ENCODE peak calls at places on chromosomes 4 and X, in seven cellular contexts. P is NB4, H is suprapubic skin, J is uterus, L is body of pancreas, M is spleen, Y is breast epithelium. W is an unnamed sample.

GRCh38 chrX:2707334-2707760 is 16.3 kb downstream of the CD99 start:
- DNase-seq in H (peak), L (peak), M (peak), P (peak), Y (peak), J (no peak), W (peak)

GRCh38 chr4:140046573-140046972 is 107.4 kb downstream of the MAML3 start:
- DNase-seq in H (no peak), M (no peak), J (no peak), P (peak), Y (no peak), L (no peak), W (no peak)

GRCh38 chr4:165384608-165385007 is 5.8 kb downstream of the CPE start:
- DNase-seq in J (no peak), P (no peak), L (no peak), M (no peak), Y (no peak), H (no peak), W (no peak)

GRCh38 chr4:12881945-12882589 is 602.1 kb downstream of the RAB28 start:
- DNase-seq in L (no peak), Y (no peak), H (no peak), J (no peak), M (no peak), P (no peak), W (no peak)

GRCh38 chr4:181085584-181085983 is 1157.6 kb upstream of the TENM3 start:
- DNase-seq in Y (no peak), L (no peak), M (no peak), P (no peak), H (no peak), J (no peak), W (no peak)

GRCh38 chrX:103562801-103563200 is 22.5 kb upstream of the TCEAL4 start:
- DNase-seq in J (no peak), M (no peak), P (no peak), H (no peak), Y (no peak), L (no peak), W (no peak)

GRCh38 chr4:96483308-96484030 is 643.6 kb downstream of the PDHA2 start:
- DNase-seq in P (no peak), M (no peak), H (no peak), Y (no peak), L (peak), J (no peak), W (no peak)

GRCh38 chrX:48613502-48614160 is 16.3 kb downstream of the WDR13 start:
- DNase-seq in J (no peak), H (no peak), P (no peak), M (no peak), Y (no peak), L (no peak), W (no peak)

GRCh38 chr4:95204873-95205272 is 343.9 kb downstream of the UNC5C start:
- DNase-seq in H (no peak), J (no peak), L (no peak), P (no peak), Y (no peak), M (no peak), W (no peak)

GRCh38 chrX:77776648-77777047 is 9.4 kb downstream of the ATRX start:
- DNase-seq in H (no peak), P (no peak), L (no peak), Y (no peak), M (no peak), J (no peak), W (no peak)

GRCh38 chr4:172390341-172390740 is 577.1 kb downstream of the GALNTL6 start:
- DNase-seq in Y (no peak), M (no peak), L (no peak), J (no peak), P (no peak), H (no peak), W (no peak)

GRCh38 chrX:126551725-126552312 is 795 bp downstream of the DCAF12L1 start:
- DNase-seq in H (no peak), L (no peak), P (no peak), J (no peak), Y (no peak), M (peak), W (no peak)

GRCh38 chr4:119113033-119113655 is 22.5 kb upstream of the MYOZ2 start:
- DNase-seq in J (no peak), L (no peak), Y (no peak), P (peak), H (no peak), M (no peak), W (peak)

GRCh38 chr4:17817027-17817426 is 6.2 kb downstream of the NCAPG start:
- DNase-seq in H (no peak), L (no peak), P (peak), Y (no peak), J (no peak), M (no peak), W (no peak)

GRCh38 chr4:176360446-176360845 is 40.7 kb downstream of the SPCS3 start:
- DNase-seq in H (no peak), J (no peak), Y (no peak), M (no peak), L (no peak), P (no peak), W (no peak)

GRCh38 chr4:89113415-89113814 is 2.1 kb downstream of the TIGD2 start:
- DNase-seq in H (no peak), J (no peak), P (no peak), M (no peak), L (no peak), Y (no peak), W (no peak)

GRCh38 chrX:46130246-46130645 is 415.0 kb downstream of the ZNF674 start:
- DNase-seq in P (no peak), M (no peak), H (no peak), L (no peak), Y (no peak), J (no peak), W (no peak)

GRCh38 chr4:124322234-124322831 is 390.2 kb downstream of the ANKRD50 start:
- DNase-seq in P (peak), J (no peak), H (no peak), M (no peak), L (no peak), Y (no peak), W (no peak)

GRCh38 chrX:39150210-39150609 is 349.0 kb downstream of the MID1IP1 start:
- DNase-seq in Y (no peak), J (no peak), H (no peak), M (no peak), L (no peak), P (no peak), W (no peak)

GRCh38 chr4:24203896-24204295 is 314.0 kb upstream of the PPARGC1A start:
- DNase-seq in L (no peak), J (no peak), P (no peak), M (no peak), H (no peak), Y (no peak), W (no peak)

GRCh38 chr4:61514991-61515390 is 314.9 kb downstream of the ADGRL3 start:
- DNase-seq in P (no peak), H (no peak), L (no peak), J (no peak), M (no peak), Y (no peak), W (no peak)

GRCh38 chr4:71816676-71817303 is 32.9 kb upstream of the GC start:
- DNase-seq in Y (no peak), P (no peak), H (no peak), J (no peak), M (no peak), L (no peak), W (no peak)

GRCh38 chr4:107719211-107719926 is 665 bp downstream of the PAPSS1 start:
- DNase-seq in L (no peak), J (no peak), M (no peak), Y (peak), P (peak), H (no peak), W (peak)

GRCh38 chr4:156568041-156568440 is 403.6 kb downstream of the PDGFC start:
- DNase-seq in P (no peak), Y (no peak), L (no peak), H (no peak), M (no peak), J (no peak), W (no peak)

GRCh38 chr4:53937918-53938317 is 126.5 kb downstream of the CHIC2 start:
- DNase-seq in Y (no peak), J (peak), P (no peak), H (no peak), L (no peak), M (no peak), W (no peak)

GRCh38 chrX:19673334-19674040 is 158.2 kb upstream of the MAP3K15 start:
- DNase-seq in L (peak), J (peak), P (peak), M (no peak), H (no peak), Y (no peak), W (no peak)

GRCh38 chr4:153464068-153464467 is 2.1 kb upstream of the TMEM131L start:
- DNase-seq in J (no peak), H (no peak), Y (no peak), M (no peak), L (no peak), P (no peak), W (peak)

GRCh38 chr4:165686756-165687155 is 186.3 kb upstream of the TLL1 start:
- DNase-seq in P (no peak), L (no peak), Y (no peak), J (no peak), H (no peak), M (no peak), W (no peak)

GRCh38 chr4:98950925-98951324 is 22.0 kb upstream of the EIF4E start:
- DNase-seq in H (no peak), J (no peak), L (no peak), Y (no peak), P (peak), M (no peak), W (no peak)

GRCh38 chrX:41382699-41383645 is 49.0 kb downstream of the DDX3X start:
- DNase-seq in L (no peak), Y (no peak), P (peak), J (no peak), H (no peak), M (no peak), W (no peak)

GRCh38 chr4:22458112-22458511 is 57.8 kb downstream of the ADGRA3 start:
- DNase-seq in J (no peak), L (no peak), H (no peak), Y (no peak), P (no peak), M (no peak), W (no peak)

GRCh38 chr4:133802741-133803140 is 398.8 kb downstream of the PABPC4L start:
- DNase-seq in M (no peak), J (no peak), P (no peak), Y (no peak), L (no peak), H (no peak), W (no peak)

GRCh38 chr4:7068279-7068842 is 497 bp upstream of the GRPEL1 start:
- DNase-seq in M (no peak), P (no peak), Y (no peak), L (no peak), J (no peak), H (peak), W (no peak)
- TF ChIP-seq POLR2A in M (no peak), P (no peak), Y (no peak), L (no peak), J (peak), H (no peak), W (peak)

GRCh38 chr4:184313058-184313709 is 95.5 kb upstream of the ENPP6 start:
- DNase-seq in M (no peak), P (no peak), L (no peak), J (no peak), Y (no peak), H (no peak), W (no peak)
- TF ChIP-seq POLR2A in M (no peak), P (no peak), L (no peak), J (no peak), Y (no peak), H (no peak), W (no peak)

DNA sequence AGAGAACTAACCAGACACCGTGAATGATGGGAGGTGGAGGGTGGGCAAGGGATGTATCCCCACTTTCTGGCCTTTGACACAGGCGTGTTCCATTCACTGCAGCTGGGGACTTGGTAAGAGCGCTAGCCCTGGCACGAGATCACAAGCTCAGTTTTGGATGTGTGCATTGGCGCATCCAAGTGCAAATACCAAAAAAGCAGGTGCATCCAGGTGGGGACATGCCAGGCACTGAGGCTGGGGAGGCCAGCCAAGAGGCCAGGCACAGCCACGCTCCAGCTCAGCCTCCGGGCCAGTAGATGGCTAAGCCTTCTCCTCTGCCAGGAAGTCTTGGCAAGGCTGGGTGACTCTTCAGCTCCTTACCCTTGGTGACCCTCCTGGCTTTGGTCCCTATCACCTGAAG is 4.4 kb upstream of the ZFP92 start:
- DNase-seq in M (peak), H (no peak), L (no peak), Y (no peak), P (no peak), J (no peak), W (no peak)
- TF ChIP-seq POLR2A in M (no peak), H (no peak), L (no peak), Y (no peak), P (no peak), J (no peak), W (no peak)

GRCh38 chrX:52359614-52360232 is 9.1 kb upstream of the XAGE2 start:
- DNase-seq in L (no peak), Y (no peak), M (no peak), H (no peak), J (no peak), P (no peak), W (no peak)
- TF ChIP-seq POLR2A in L (no peak), Y (no peak), M (no peak), H (no peak), J (no peak), P (no peak), W (no peak)

DNA sequence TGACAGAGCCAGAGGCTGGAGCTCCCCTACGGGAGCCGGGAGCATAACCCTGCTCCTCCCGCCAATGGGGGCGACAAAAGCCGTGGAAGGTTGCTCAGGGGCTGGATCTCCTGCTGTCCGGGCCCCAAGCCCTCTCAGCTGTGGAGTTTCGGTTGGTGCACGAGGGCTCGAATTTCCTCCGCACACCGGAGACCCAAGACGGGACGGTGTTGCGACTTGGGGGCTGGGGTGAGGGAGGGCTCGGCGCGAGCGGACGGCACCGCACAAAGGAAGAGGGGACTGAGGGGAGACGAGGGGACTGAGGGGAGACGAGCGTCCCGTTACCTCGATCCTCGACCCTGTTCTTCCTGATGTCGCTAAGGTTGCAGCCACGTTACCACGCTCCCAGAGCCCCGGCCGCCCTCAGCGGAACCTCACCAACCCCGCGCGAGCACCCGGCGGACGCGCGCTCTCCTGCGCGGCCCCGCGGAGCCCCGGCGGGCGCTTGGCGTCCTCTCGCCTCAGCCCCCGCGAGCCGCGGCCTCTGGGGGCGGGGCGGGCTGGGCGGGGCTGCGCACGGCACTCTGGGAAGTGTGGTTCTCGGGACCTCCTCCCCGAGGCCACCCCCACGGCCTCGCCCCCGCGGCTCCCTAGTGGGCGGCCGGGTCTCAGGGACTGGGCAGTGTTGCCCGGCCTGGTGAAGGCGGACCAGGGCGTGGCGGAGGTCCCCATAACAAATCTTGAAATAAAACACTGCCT is at the start of gene KLHL8:
- DNase-seq in J (peak), P (peak), M (peak), Y (peak), H (peak), L (peak), W (peak)
- TF ChIP-seq POLR2A in J (peak), P (peak), M (no peak), Y (peak), H (no peak), L (peak), W (peak)

GRCh38 chrX:119647552-119648420 is 41.6 kb upstream of the NKRF start:
- DNase-seq in H (no peak), Y (no peak), L (no peak), P (no peak), J (no peak), M (no peak), W (no peak)
- TF ChIP-seq POLR2A in H (no peak), Y (no peak), L (no peak), P (no peak), J (no peak), M (no peak), W (no peak)